ENCODE peak calls at places on chromosomes 12 and 14, in five cellular contexts. B, F, N, J and R are unnamed samples.

GRCh38 chr14:68491793-68492192 is 301.1 kb downstream of the ZFP36L1 start:
- DNase-seq in B (no peak), N (no peak), J (no peak), F (no peak), R (no peak)

GRCh38 chr12:94704452-94704871 is 54.1 kb upstream of the TMCC3 start:
- DNase-seq in B (no peak), J (peak; percentile 29), N (no peak), F (no peak), R (no peak)

GRCh38 chr12:93186131-93186530 is 191.6 kb upstream of the NUDT4 start:
- DNase-seq in F (no peak), N (no peak), J (no peak), B (no peak), R (no peak)

GRCh38 chr14:55705651-55706340 is 125.8 kb downstream of the KTN1 start:
- DNase-seq in B (no peak), N (no peak), J (peak; percentile 6), F (no peak), R (no peak)

GRCh38 chr12:94297876-94298520 is 149.6 kb downstream of the PLXNC1 start:
- DNase-seq in N (no peak), B (no peak), J (no peak), F (no peak), R (no peak)

GRCh38 chr12:6605425-6606330 is 1.5 kb downstream of the CHD4 start:
- DNase-seq in B (peak; percentile 45), J (no peak), F (no peak), N (no peak), R (no peak)

GRCh38 chr14:56666294-56666693 is 86.7 kb downstream of the TMEM260 start:
- DNase-seq in F (no peak), B (no peak), J (no peak), N (no peak), R (no peak)

GRCh38 chr12:63317880-63318279 is 166.9 kb upstream of the AVPR1A start:
- DNase-seq in J (no peak), B (no peak), N (no peak), F (no peak), R (no peak)

GRCh38 chr12:104930388-104931326 is 27.4 kb downstream of the SLC41A2 start:
- DNase-seq in N (peak; percentile 90), B (no peak), J (peak; percentile 3), F (no peak), R (no peak)

GRCh38 chr12:132471011-132471857 is 18.7 kb upstream of the FBRSL1 start:
- DNase-seq in F (no peak), N (no peak), B (no peak), J (peak; percentile 99), R (peak; percentile 50)

GRCh38 chr12:132886529-132887477 is 602 bp downstream of the CHFR start:
- DNase-seq in N (no peak), F (no peak), J (peak; percentile 6), B (no peak), R (peak; percentile 58)

GRCh38 chr12:24360057-24360456 is 410.6 kb upstream of the SOX5 start:
- DNase-seq in F (no peak), B (no peak), N (no peak), J (no peak), R (no peak)

GRCh38 chr14:23115492-23115850 is 3.6 kb downstream of the CEBPE start:
- DNase-seq in B (no peak), F (no peak), N (no peak), J (no peak), R (no peak)

GRCh38 chr12:4821000-4821399 is 88.7 kb upstream of the KCNA1 start:
- DNase-seq in N (no peak), J (no peak), F (no peak), B (no peak), R (no peak)

GRCh38 chr14:91396959-91397815 is 20.4 kb downstream of the CCDC88C start:
- DNase-seq in B (no peak), N (no peak), J (no peak), F (no peak), R (peak; percentile 19)

GRCh38 chr12:83954071-83954789 is 958.4 kb downstream of the SLC6A15 start:
- DNase-seq in N (no peak), J (no peak), B (no peak), F (no peak), R (no peak)

GRCh38 chr12:112962561-112962960 is 15.8 kb upstream of the OAS2 start:
- DNase-seq in B (no peak), J (no peak), N (no peak), F (no peak), R (no peak)

GRCh38 chr12:55742719-55743130 is at the start of gene GDF11:
- DNase-seq in J (peak; percentile 39), B (no peak), F (no peak), N (no peak), R (no peak)

GRCh38 chr14:101965145-101965531 is 765 bp downstream of the DYNC1H1 start:
- DNase-seq in B (peak; percentile 79), N (no peak), F (no peak), J (peak; percentile 54), R (peak; percentile 11)

GRCh38 chr12:111692575-111693210 is 6.8 kb downstream of the ACAD10 start:
- DNase-seq in J (no peak), F (no peak), N (no peak), B (no peak), R (peak; percentile 60)

GRCh38 chr14:73249108-73249507 is 11.8 kb downstream of the PAPLN start:
- DNase-seq in N (no peak), J (no peak), B (no peak), F (no peak), R (no peak)

GRCh38 chr14:75051556-75051899 is 261 bp upstream of the MLH3 start:
- DNase-seq in N (no peak), B (no peak), F (no peak), J (no peak), R (no peak)

GRCh38 chr14:47346849-47347248 is 328.6 kb downstream of the MDGA2 start:
- DNase-seq in N (no peak), F (no peak), B (no peak), J (no peak), R (no peak)

GRCh38 chr14:24427537-24428508 is 1.6 kb downstream of the CBLN3 start:
- DNase-seq in F (no peak), B (no peak), N (no peak), J (peak; percentile 47), R (no peak)

GRCh38 chr14:56797569-56798446 is 12.5 kb downstream of the OTX2 start:
- DNase-seq in B (no peak), J (no peak), N (no peak), F (no peak), R (no peak)

GRCh38 chr14:54291491-54292191 is 105.2 kb upstream of the CDKN3 start:
- DNase-seq in J (peak; percentile 98), F (no peak), B (no peak), N (no peak), R (no peak)

GRCh38 chr12:42728287-42728686 is 138.7 kb upstream of the PRICKLE1 start:
- DNase-seq in F (no peak), N (no peak), B (no peak), J (no peak), R (no peak)
- H3K79me2 ChIP-seq in F (no peaks in the 10 kb centered on the region), N (no peaks in the 10 kb centered on the region), B (no peaks in the 10 kb centered on the region), J (no peaks in the 10 kb centered on the region), R (no peaks in the 10 kb centered on the region)

GRCh38 chr12:29448157-29448556 is 49.3 kb downstream of the OVCH1 start:
- DNase-seq in F (no peak), N (no peak), J (no peak), B (no peak), R (no peak)
- TF ChIP-seq CHD2 in F (no peak), N (no peak), J (no peak), B (no peak), R (no peak)

DNA sequence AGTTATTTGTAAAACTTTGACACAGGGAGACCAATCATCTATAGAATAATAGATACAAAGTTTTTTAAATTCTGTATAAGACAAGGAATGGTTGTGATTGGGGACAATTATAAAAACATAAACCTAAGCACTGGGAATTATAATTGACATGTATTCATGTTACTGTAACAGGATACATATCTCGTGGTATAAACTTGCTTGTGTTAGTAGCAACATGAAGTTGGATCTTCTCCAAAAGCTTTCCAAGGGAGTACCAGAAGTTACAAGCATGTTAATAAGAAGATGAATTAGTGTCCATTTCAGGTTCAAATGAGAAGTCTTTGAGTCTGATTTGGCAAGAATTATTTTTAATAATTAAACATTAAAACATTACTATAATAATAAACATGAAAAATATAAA is 42.2 kb downstream of the CDKL1 start:
- DNase-seq in N (no peak), B (no peak), J (no peak), F (no peak), R (no peak)
- TF ChIP-seq EP300 in N (no peak), B (no peak), J (no peak), F (no peak), R (no peak)

GRCh38 chr12:1050059-1050707 is 59.2 kb downstream of the ERC1 start:
- DNase-seq in B (no peak), F (no peak), N (no peak), J (no peak), R (peak; percentile 6)

GRCh38 chr12:1058423-1058822 is 67.4 kb downstream of the ERC1 start:
- DNase-seq in B (no peak), J (no peak), N (no peak), F (no peak), R (no peak)

GRCh38 chr12:1056390-1056789 is 65.4 kb downstream of the ERC1 start:
- DNase-seq in B (no peak), J (no peak), F (peak; percentile 5), N (no peak), R (no peak)

GRCh38 chr12:1054103-1054838 is 63.2 kb downstream of the ERC1 start:
- DNase-seq in N (no peak), B (peak; percentile 67), F (peak; percentile 1), J (peak; percentile 94), R (no peak)

GRCh38 chr12:1053690-1054089 is 62.7 kb downstream of the ERC1 start:
- DNase-seq in J (no peak), F (no peak), B (no peak), N (no peak), R (no peak)
- H3K79me2 ChIP-seq in J (peaks cover 8% of the 10 kb centered on the region), F (peaks cover 18% of the 10 kb centered on the region), B (peaks cover 66% of the 10 kb centered on the region), N (no peaks in the 10 kb centered on the region), R (no peaks in the 10 kb centered on the region)

DNA sequence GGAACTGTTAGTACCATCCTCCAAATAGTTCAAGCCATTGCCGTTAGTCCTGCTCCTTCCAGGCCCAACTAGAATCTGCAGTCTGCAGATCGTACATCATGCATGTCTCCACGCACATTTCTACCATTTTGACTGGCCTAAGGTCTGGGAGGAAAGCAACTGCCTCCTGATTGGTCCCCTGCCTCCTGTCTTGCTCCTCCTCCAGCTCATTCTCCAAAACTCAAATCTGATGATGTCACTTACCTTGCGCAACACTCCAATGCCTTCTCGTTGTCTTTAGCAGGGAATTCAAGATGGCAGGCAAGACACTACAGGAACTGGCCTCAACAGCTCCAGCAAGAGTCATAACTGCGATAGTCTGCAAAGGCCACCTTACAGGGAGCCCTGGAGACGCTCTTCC is 9.7 kb upstream of the HCAR1 start:
- DNase-seq in J (no peak), N (no peak), B (no peak), F (no peak), R (peak; percentile 62)
- TF ChIP-seq CHD2 in J (no peak), N (no peak), B (no peak), F (no peak), R (no peak)